ENCODE peak calls at places on chromosomes 16 and 17, in four cellular contexts. Q, H, V and X are unnamed samples.

GRCh38 chr17:32461853-32462617 is 17.7 kb downstream of the PSMD11 start:
- DNase-seq in Q (peak; percentile 77), H (no peak), V (peak; percentile 72), X (peak; percentile 47)

GRCh38 chr16:81265658-81266451 is 27.4 kb downstream of the BCO1 start:
- DNase-seq in Q (no peak), H (no peak), V (peak; percentile 10), X (no peak)

GRCh38 chr17:18920911-18921441 is 31.0 kb upstream of the SLC5A10 start:
- DNase-seq in Q (peak; percentile 13), H (no peak), V (peak; percentile 54), X (no peak)

GRCh38 chr17:8056232-8056975 is 17.5 kb downstream of the ALOX15B start:
- DNase-seq in Q (no peak), H (peak; percentile 61), V (peak; percentile 98), X (no peak)

GRCh38 chr17:51640108-51640622 is 379.8 kb downstream of the UTP18 start:
- DNase-seq in Q (peak; percentile 10), H (peak; percentile 17), V (no peak), X (no peak)

GRCh38 chr16:30183961-30184429 is 593 bp downstream of the CORO1A start:
- DNase-seq in Q (no peak), H (no peak), V (no peak), X (peak; percentile 79)

GRCh38 chr16:66673691-66674090 is 22.9 kb downstream of the CMTM4 start:
- DNase-seq in Q (no peak), H (no peak), V (no peak), X (no peak)

GRCh38 chr16:49856741-49857330 is 924 bp upstream of the ZNF423 start:
- DNase-seq in Q (peak; percentile 70), H (peak; percentile 83), V (peak; percentile 87), X (no peak)

GRCh38 chr17:9004961-9005285 is 16.4 kb upstream of the NTN1 start:
- DNase-seq in Q (no peak), H (no peak), V (no peak), X (no peak)

GRCh38 chr17:78474631-78475146 is 96.2 kb downstream of the PGS1 start:
- DNase-seq in Q (no peak), H (no peak), V (no peak), X (no peak)

GRCh38 chr17:18860161-18860972 is 2.4 kb downstream of the PRPSAP2 start:
- DNase-seq in Q (no peak), H (no peak), V (peak; percentile 46), X (no peak)

GRCh38 chr16:22297871-22298733 is 893 bp downstream of the POLR3E start:
- DNase-seq in Q (peak; percentile 93), H (peak; percentile 74), V (peak; percentile 92), X (peak; percentile 50)

GRCh38 chr17:48037924-48038323 is 327 bp upstream of the COPZ2 start:
- DNase-seq in Q (no peak), H (no peak), V (no peak), X (no peak)

GRCh38 chr17:36008998-36009665 is 7.8 kb upstream of the CCL15 start:
- DNase-seq in Q (no peak), H (no peak), V (peak; percentile 6), X (no peak)

GRCh38 chr17:39404542-39405378 is 3.3 kb upstream of the FBXL20 start:
- DNase-seq in Q (peak; percentile 78), H (no peak), V (peak; percentile 91), X (no peak)

GRCh38 chr17:73420897-73421296 is 109.1 kb upstream of the CDC42EP4 start:
- DNase-seq in Q (peak; percentile 46), H (peak; percentile 66), V (peak; percentile 34), X (no peak)

GRCh38 chr17:43220511-43221125 is 7.8 kb downstream of the CCDC200 start:
- DNase-seq in Q (no peak), H (no peak), V (no peak), X (no peak)

GRCh38 chr16:67254809-67255552 is 6.2 kb downstream of the SLC9A5 start:
- DNase-seq in Q (no peak), H (no peak), V (no peak), X (no peak)

GRCh38 chr16:85172465-85173071 is 60.3 kb upstream of the CIBAR2 start:
- DNase-seq in Q (no peak), H (peak; percentile 96), V (peak; percentile 25), X (no peak)

GRCh38 chr16:52283581-52284375 is 263.2 kb downstream of the TOX3 start:
- DNase-seq in Q (no peak), H (no peak), V (no peak), X (no peak)